ENCODE peak calls at places on chromosome 11, in five cellular contexts. H, W, P, L and C are unnamed samples.

GRCh38 chr11:19499999-19500398 is 212.6 kb upstream of the NAV2 start:
- DNase-seq in H (no peak), W (no peak), P (no peak), L (no peak), C (no peak)

GRCh38 chr11:65468874-65469333 is 29.9 kb upstream of the MALAT1 start:
- DNase-seq in H (peak), W (peak), P (peak), L (peak), C (peak)

GRCh38 chr11:2269601-2270321 is 627 bp downstream of the ASCL2 start:
- DNase-seq in H (peak), W (peak), P (no peak), L (no peak), C (peak)

GRCh38 chr11:6234314-6235031 is at the start of gene FHIP1B:
- DNase-seq in H (peak), W (peak), P (peak), L (peak), C (peak)

GRCh38 chr11:58567889-58568512 is 7.7 kb downstream of the LPXN start:
- DNase-seq in H (peak), W (peak), P (peak), L (peak), C (peak)

GRCh38 chr11:19441752-19442553 is 201.2 kb upstream of the E2F8 start:
- DNase-seq in H (no peak), W (peak), P (peak), L (no peak), C (peak)

GRCh38 chr11:8610532-8611116 is 16.6 kb upstream of the STK33 start:
- DNase-seq in H (no peak), W (no peak), P (no peak), L (no peak), C (no peak)

GRCh38 chr11:9280655-9281301 is 15.6 kb upstream of the DENND5A start:
- DNase-seq in H (peak), W (peak), P (no peak), L (no peak), C (no peak)

GRCh38 chr11:114259124-114259526 is 37.1 kb upstream of the NNMT start:
- DNase-seq in H (no peak), W (no peak), P (no peak), L (no peak), C (no peak)

GRCh38 chr11:133516845-133517244 is 15.5 kb downstream of the OPCML start:
- DNase-seq in H (no peak), W (no peak), P (no peak), L (no peak), C (no peak)

GRCh38 chr11:36488096-36488495 is 22.0 kb downstream of the TRAF6 start:
- DNase-seq in H (no peak), W (no peak), P (no peak), L (no peak), C (no peak)

GRCh38 chr11:26442131-26442530 is 110.2 kb downstream of the ANO3 start:
- DNase-seq in H (no peak), W (no peak), P (no peak), L (no peak), C (no peak)

GRCh38 chr11:78961186-78961782 is 386.6 kb upstream of the NARS2 start:
- DNase-seq in H (peak), W (peak), P (peak), L (no peak), C (peak)

GRCh38 chr11:102967497-102967896 is 12.0 kb upstream of the MMP13 start:
- DNase-seq in H (no peak), W (no peak), P (no peak), L (no peak), C (no peak)

GRCh38 chr11:14258177-14258935 is 100.6 kb downstream of the RRAS2 start:
- DNase-seq in H (peak), W (no peak), P (peak), L (peak), C (no peak)

GRCh38 chr11:69460540-69461257 is 20.8 kb upstream of the LINC01488 start:
- DNase-seq in H (no peak), W (no peak), P (peak), L (peak), C (no peak)

GRCh38 chr11:64935634-64936081 is at the start of gene GPHA2:
- DNase-seq in H (peak), W (peak), P (no peak), L (peak), C (no peak)

GRCh38 chr11:6608726-6609501 is 3.1 kb downstream of the TAF10 start:
- DNase-seq in H (no peak), W (no peak), P (no peak), L (no peak), C (no peak)

GRCh38 chr11:67117667-67118058 is 1.4 kb upstream of the KDM2A start:
- DNase-seq in H (peak), W (no peak), P (no peak), L (no peak), C (no peak)

GRCh38 chr11:80855975-80856524 is 1415.2 kb upstream of the TENM4 start:
- DNase-seq in H (no peak), W (no peak), P (no peak), L (no peak), C (no peak)

GRCh38 chr11:6567371-6567745 is 36.1 kb downstream of the RRP8 start:
- DNase-seq in H (no peak), W (no peak), P (no peak), L (no peak), C (no peak)

GRCh38 chr11:66003291-66003690 is 988 bp downstream of the BANF1 start:
- DNase-seq in H (no peak), W (no peak), P (no peak), L (no peak), C (no peak)

GRCh38 chr11:88552377-88553029 is 215.0 kb upstream of the CTSC start:
- DNase-seq in H (peak), W (peak), P (peak), L (peak), C (peak)

GRCh38 chr11:35553831-35554230 is 28.4 kb upstream of the PAMR1 start:
- DNase-seq in H (no peak), W (no peak), P (no peak), L (no peak), C (no peak)

GRCh38 chr11:35978173-35978572 is 34.3 kb downstream of the LDLRAD3 start:
- DNase-seq in H (no peak), W (no peak), P (no peak), L (no peak), C (no peak)

GRCh38 chr11:74611369-74611861 is 19.0 kb downstream of the POLD3 start:
- DNase-seq in H (no peak), W (peak), P (peak), L (peak), C (peak)

GRCh38 chr11:131601586-131601985 is 231.2 kb downstream of the NTM start:
- DNase-seq in H (no peak), W (no peak), P (no peak), L (no peak), C (no peak)

GRCh38 chr11:12087075-12087775 is 23.2 kb upstream of the MICAL2 start:
- DNase-seq in H (no peak), W (no peak), P (peak), L (no peak), C (no peak)

GRCh38 chr11:122344281-122344680 is 228.3 kb upstream of the BLID start:
- DNase-seq in H (no peak), W (no peak), P (no peak), L (no peak), C (peak)

GRCh38 chr11:28976801-28977145 is 868.6 kb downstream of the METTL15 start:
- DNase-seq in H (no peak), W (no peak), P (no peak), L (no peak), C (no peak)

GRCh38 chr11:57668467-57668890 is 565 bp downstream of the ZDHHC5 start:
- DNase-seq in H (no peak), W (peak), P (no peak), L (no peak), C (no peak)

GRCh38 chr11:11578542-11578941 is 43.3 kb downstream of the GALNT18 start:
- DNase-seq in H (no peak), W (no peak), P (no peak), L (no peak), C (no peak)

GRCh38 chr11:10379871-10380568 is 75.0 kb upstream of the AMPD3 start:
- DNase-seq in H (peak), W (no peak), P (no peak), L (no peak), C (no peak)
- TF ChIP-seq YY1 in H (no peak), W (no peak), P (no peak), L (no peak), C (no peak)

DNA sequence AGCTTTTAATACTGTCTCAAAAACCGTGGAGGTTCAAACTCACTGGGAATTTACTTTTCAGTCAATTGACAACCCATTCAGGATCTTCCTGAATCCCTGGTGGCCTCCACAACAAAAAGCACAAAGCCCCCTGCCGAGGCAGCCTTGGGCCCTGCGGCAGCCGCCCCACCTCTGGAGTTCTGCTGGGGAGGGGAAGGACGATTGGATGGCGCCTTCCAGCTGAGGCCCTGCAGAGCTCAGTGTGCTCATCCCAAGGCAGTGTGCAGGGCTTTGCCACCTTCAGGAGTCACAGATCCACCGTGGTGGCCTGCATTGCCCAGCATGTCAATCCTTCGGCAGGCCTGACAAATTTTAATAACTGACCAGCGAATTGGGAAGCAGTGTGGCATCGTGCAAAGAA is 7.4 kb downstream of the ZFTA start:
- DNase-seq in H (peak), W (no peak), P (no peak), L (no peak), C (no peak)
- H3K4me3 ChIP-seq in H (peak), W (no peak), P (no peak), L (no peak), C (no peak)

DNA sequence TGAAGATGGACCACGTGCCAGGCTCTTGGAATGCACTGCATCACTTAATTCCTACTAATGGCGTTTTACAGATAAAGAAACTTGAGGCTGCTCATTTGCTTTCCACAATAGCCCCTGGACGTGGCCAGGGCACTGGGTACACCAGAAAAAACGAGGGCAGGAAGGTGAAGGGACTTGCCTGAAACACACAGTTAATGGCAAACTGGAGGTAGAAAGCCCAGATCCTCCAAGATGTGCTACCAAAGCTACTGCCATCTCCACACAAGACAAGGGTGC is 1.8 kb upstream of the FXYD2 start:
- DNase-seq in H (no peak), W (no peak), P (no peak), L (no peak), C (no peak)
- TF ChIP-seq RAD21 in H (no peak), W (no peak), P (no peak), L (no peak), C (no peak)

DNA sequence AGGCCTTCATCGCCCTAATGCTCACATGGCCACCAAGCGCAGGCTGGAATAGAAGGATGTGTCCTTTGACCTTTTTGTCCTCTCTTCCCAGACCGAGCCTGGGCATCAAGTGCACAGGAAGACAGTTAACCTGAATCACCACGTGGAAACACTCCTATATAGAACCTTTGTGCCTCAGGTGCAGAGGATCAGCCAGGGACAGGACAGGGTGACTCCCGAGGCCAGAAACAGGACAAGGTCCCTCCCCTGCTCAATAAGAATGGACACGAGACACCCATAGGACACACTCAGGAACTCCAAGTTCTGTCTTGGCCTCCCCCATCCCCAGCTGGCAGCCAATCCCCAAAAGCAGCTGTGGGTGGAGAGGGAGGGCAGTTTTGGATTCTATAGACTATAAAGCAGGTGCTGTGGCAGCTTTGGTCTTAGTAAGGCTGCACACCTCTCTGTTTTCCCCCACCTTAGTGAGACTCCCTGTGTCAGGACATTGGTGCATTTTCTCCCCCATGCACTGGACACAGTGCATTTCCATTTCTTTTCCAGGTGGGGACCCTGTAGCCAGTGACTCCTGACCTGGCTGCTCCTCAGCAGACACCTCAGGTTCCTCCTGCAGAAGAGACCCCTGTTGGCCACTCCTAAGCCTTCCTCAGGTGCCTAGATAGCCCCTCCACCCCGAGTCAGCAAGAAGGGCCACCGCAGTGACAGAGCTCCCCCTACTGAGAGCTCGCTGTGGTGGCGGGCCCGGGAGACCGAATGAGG is 43.6 kb upstream of the POU2AF1 start:
- DNase-seq in H (peak), W (peak), P (peak), L (peak), C (peak)
- TF ChIP-seq YY1 in H (no peak), W (no peak), P (no peak), L (peak), C (no peak)

DNA sequence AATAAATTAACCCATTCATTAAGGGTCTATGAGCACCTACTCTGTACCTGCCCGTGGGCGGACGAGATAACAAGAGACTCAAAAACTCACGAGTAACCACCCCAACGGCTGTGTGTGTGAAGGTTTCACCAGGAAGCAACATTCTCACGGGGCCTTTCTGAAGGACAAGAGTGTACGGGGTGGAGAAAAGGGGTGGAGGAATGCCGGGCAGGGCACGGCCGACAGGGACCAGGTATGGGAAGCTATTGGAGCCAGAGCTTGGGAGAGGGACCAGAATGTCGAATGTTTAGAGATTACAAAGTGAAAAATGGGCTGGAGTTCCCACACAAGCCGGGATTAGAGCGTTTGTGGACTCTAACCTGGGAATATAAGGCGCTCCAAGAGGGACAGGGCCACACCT is 1.6 kb downstream of the KMT5B start:
- DNase-seq in H (no peak), W (no peak), P (no peak), L (no peak), C (no peak)
- H3K4me3 ChIP-seq in H (peak), W (peak), P (peak), L (peak), C (peak)

GRCh38 chr11:72781063-72781312 is 12.9 kb downstream of the STARD10 start:
- DNase-seq in H (peak), W (no peak), P (no peak), L (no peak), C (no peak)
- TF ChIP-seq RAD21 in H (no peak), W (no peak), P (no peak), L (no peak), C (no peak)

DNA sequence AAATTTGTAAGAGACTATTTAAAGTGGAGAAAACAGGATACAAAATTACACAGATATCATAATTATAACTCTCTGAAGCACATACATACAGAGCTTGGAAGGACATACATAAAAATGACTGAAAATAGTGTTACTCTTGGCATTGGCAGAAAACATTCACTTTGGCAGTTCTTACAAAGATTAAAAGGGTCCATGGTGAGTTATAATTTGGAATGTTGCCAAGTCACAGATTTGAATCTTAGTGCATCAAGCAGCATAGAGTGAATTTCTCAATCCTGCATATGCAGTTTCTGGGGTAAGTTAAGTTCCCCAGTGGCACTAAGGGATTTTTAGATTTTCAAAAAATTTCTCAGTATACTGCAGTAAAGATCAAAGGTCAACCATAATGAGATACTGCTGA is 115.9 kb downstream of the CCDC81 start:
- DNase-seq in H (no peak), W (no peak), P (no peak), L (no peak), C (no peak)
- TF ChIP-seq YY1 in H (no peak), W (no peak), P (no peak), L (no peak), C (no peak)

GRCh38 chr11:129189646-129190045 is 2.5 kb downstream of the ARHGAP32 start:
- DNase-seq in H (no peak), W (no peak), P (no peak), L (no peak), C (no peak)

GRCh38 chr11:129190087-129190486 is 2.0 kb downstream of the ARHGAP32 start:
- DNase-seq in H (no peak), W (no peak), P (no peak), L (no peak), C (peak)

DNA sequence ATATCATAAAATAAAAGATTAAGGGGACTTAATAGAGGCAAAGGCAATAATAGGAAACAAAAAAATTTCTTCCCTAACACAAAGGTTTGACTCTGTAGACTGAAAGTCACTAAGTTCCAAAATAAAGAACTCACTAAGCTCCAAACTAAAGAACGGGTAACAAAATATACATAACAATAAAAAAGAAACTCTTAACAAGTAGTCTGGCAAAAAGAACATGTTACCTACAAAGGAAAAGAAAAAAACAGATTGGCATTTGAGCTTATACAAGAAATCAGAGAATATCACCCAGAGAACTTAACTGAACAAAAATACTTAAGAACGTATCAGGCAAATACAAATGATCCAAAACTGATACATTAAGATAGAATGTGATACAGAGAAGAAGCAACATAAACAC is 7.5 kb downstream of the ARHGAP32 start:
- DNase-seq in H (no peak), W (no peak), P (no peak), L (no peak), C (no peak)
- H3K4me3 ChIP-seq in H (no peak), W (no peak), P (no peak), L (no peak), C (no peak)